ENCODE peak calls at places on chromosomes 3 and 15, in eight cellular contexts. W, S, R, D, F, Q, Z and O are unnamed samples.

GRCh38 chr3:141272906-141273662 is 41.5 kb downstream of the PXYLP1 start:
- DNase-seq in D (no peak), R (no peak), F (no peak), S (no peak), Z (no peak), W (no peak), Q (no peak), O (no peak)

GRCh38 chr15:74389115-74390048 is 21.9 kb upstream of the CYP11A1 start:
- DNase-seq in S (no peak), Q (no peak), W (no peak), F (no peak), R (no peak), Z (no peak), D (no peak), O (no peak)

GRCh38 chr3:197256836-197257444 is 41.5 kb downstream of the DLG1 start:
- DNase-seq in S (peak), D (no peak), Z (peak), W (peak), R (no peak), Q (no peak), F (no peak), O (peak)

GRCh38 chr3:11095932-11096265 is 58.4 kb upstream of the HRH1 start:
- DNase-seq in W (no peak), F (no peak), D (no peak), Q (no peak), Z (no peak), R (no peak), S (no peak), O (no peak)

GRCh38 chr3:38115645-38116427 is 21.1 kb downstream of the ACAA1 start:
- DNase-seq in Q (no peak), D (no peak), W (no peak), F (no peak), S (no peak), Z (no peak), R (no peak), O (no peak)

GRCh38 chr3:133294253-133294652 is 105.6 kb upstream of the BFSP2 start:
- DNase-seq in Z (no peak), D (no peak), W (no peak), Q (no peak), R (no peak), F (no peak), S (peak), O (no peak)

GRCh38 chr3:196179380-196180308 is 31.6 kb downstream of the ZDHHC19 start:
- DNase-seq in Q (no peak), W (peak), R (peak), Z (no peak), F (no peak), D (no peak), S (peak), O (peak)

GRCh38 chr3:33218072-33218445 is 551 bp downstream of the SUSD5 start:
- DNase-seq in W (no peak), D (no peak), F (no peak), S (no peak), Z (no peak), Q (no peak), R (no peak), O (peak)

GRCh38 chr15:33915571-33916407 is 52.5 kb upstream of the CHRM5 start:
- DNase-seq in Q (peak), S (no peak), D (no peak), R (no peak), F (no peak), W (peak), Z (no peak), O (no peak)

GRCh38 chr3:149080011-149080698 is 6.2 kb downstream of the HLTF start:
- DNase-seq in D (no peak), Q (no peak), S (no peak), F (no peak), Z (no peak), W (no peak), R (no peak), O (peak)

GRCh38 chr15:45458746-45459403 is 63.7 kb downstream of the SLC30A4 start:
- DNase-seq in W (peak), S (peak), Q (peak), R (peak), D (peak), F (no peak), Z (peak), O (peak)

GRCh38 chr15:70127288-70127746 is 29.6 kb upstream of the TLE3 start:
- DNase-seq in S (peak), D (no peak), W (peak), Z (peak), R (no peak), Q (no peak), F (no peak), O (no peak)

GRCh38 chr3:194245975-194246561 is 105.1 kb downstream of the CPN2 start:
- DNase-seq in F (no peak), W (no peak), S (no peak), D (no peak), Z (no peak), R (no peak), Q (no peak), O (no peak)

GRCh38 chr15:52678036-52678467 is 1.1 kb downstream of the ATOSA start:
- DNase-seq in R (peak), W (peak), D (peak), F (no peak), S (peak), Z (peak), Q (peak), O (peak)

GRCh38 chr3:153084431-153084830 is 77.6 kb upstream of the RAP2B start:
- DNase-seq in D (no peak), Z (no peak), W (no peak), Q (no peak), R (no peak), F (no peak), S (no peak), O (no peak)

GRCh38 chr3:160885791-160886286 is 129.8 kb downstream of the PPM1L start:
- DNase-seq in F (no peak), S (peak), R (no peak), Z (peak), D (peak), W (no peak), Q (peak), O (peak)

DNA sequence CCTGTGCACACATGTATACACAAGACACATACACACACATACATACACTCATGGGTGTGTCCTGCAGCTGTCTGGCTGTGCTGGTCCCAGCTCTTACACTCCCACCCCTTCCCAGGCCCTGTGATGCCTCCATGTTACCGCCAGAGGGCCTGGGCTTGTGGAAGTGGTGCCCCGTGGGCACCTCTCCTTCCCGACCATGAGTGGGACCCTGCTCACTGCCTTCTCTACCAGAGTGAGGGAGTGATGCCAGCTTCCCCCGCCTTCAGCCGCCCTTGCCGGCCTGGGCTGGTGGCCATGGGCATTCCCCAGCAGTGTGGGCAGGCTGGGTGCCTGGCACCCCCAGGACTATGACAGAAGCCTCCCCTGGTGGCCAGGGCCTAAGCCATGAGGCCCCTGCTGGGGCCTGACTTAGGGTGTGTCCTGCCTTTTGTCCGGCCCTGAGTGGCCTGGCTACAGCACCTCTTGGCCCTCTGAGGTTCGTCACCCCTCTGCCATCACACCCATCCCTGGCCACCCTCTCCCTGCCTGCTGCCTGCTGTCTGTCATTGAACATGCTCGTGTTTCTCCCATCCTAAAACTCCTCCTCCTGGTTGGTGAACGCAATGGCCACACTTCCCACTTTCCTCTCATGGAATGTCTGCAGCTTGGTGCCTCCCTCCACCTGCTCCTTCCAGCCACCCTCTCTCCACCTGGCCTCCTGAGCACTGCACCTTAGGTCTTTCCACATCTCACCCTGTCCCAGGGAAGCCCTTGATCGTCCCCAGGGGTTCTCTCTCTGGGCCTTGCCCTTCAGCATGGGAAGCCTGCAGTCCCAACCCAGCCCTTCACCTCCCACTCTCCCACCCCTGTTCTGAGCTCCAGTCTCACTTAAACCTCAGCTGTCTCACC is 14.6 kb downstream of the HDAC11 start:
- DNase-seq in F (no peak), S (no peak), D (no peak), R (no peak), W (no peak), Z (no peak), Q (peak), O (peak)
- TF ChIP-seq CTCF in F (peak), S (peak), D (no peak), R (no peak), W (peak), Z (peak), Q (no peak), O (peak)

GRCh38 chr3:101281616-101282015 is 38.8 kb downstream of the IMPG2 start:
- DNase-seq in S (no peak), Z (no peak), W (no peak), F (no peak), R (no peak), D (no peak), Q (no peak), O (no peak)
- H3K4me3 ChIP-seq in S (no peak), Z (no peak), W (no peak), F (no peak), R (no peak), D (no peak), Q (no peak), O (no peak)

GRCh38 chr15:62618432-62618831 is 424.1 kb upstream of the TPM1 start:
- DNase-seq in R (no peak), D (no peak), F (no peak), Q (no peak), W (peak), Z (no peak), S (peak), O (peak)
- TF ChIP-seq CTCF in R (no peak), D (no peak), F (no peak), Q (no peak), W (peak), Z (no peak), S (no peak), O (peak)

DNA sequence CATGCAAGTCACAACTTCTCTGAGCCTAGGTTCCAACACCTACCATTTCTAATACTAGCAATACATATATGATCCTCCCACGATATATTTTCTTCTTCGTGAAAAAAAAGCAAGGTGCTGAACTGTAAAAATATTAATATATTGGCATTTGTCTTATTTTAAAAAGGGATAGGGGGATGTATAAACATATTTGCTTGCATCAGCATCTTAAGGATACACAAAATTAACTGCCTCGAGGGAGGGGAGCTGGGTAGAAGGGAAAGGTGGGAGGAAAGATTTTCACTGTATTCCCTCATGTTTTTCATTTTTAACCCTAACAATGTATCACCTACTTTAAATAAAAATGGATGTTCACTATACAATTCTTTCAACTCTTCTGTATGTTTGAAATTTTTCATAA is 1.3 kb downstream of the HACD2 start:
- DNase-seq in Z (no peak), R (no peak), S (no peak), D (no peak), Q (no peak), F (no peak), W (no peak), O (no peak)
- H3K4me3 ChIP-seq in Z (no peak), R (no peak), S (peak), D (no peak), Q (no peak), F (peak), W (peak), O (no peak)

DNA sequence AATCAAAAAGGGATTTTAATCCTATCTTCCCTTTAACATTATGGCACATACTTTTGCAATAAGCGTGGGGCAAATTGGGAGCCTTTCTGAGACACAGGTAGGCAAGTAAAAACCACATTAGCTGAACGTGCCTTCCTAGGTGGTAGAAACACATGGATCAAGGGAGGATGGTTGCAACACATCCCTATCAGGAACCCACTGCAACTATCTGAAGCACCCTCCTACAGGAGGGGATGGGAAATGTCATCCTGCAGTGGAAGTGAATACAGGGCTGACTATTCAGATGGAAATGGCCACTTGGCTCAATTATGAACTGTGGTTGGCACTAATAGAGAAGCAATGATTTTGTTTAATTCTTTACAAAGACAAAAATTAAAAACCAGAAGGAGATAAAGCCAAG is 826.3 kb downstream of the FHIT start:
- DNase-seq in W (no peak), Z (no peak), F (no peak), D (no peak), R (no peak), S (no peak), Q (no peak), O (no peak)
- TF ChIP-seq CTCF in W (no peak), Z (no peak), F (no peak), D (no peak), R (no peak), S (no peak), Q (no peak), O (no peak)

GRCh38 chr3:99808163-99808794 is 9.4 kb upstream of the CMSS1 start:
- DNase-seq in F (peak), D (peak), W (peak), S (peak), Z (peak), Q (no peak), R (peak), O (peak)
- H3K4me3 ChIP-seq in F (no peak), D (no peak), W (no peak), S (no peak), Z (no peak), Q (no peak), R (no peak), O (no peak)

GRCh38 chr15:62067448-62068044 is 769 bp downstream of the C2CD4A start:
- DNase-seq in F (no peak), W (peak), R (no peak), Z (no peak), Q (peak), D (no peak), S (peak), O (no peak)
- TF ChIP-seq CTCF in F (no peak), W (no peak), R (no peak), Z (no peak), Q (no peak), D (no peak), S (no peak), O (no peak)